ENCODE peak calls at places on chromosomes 16 and 17, in six cellular contexts. R, M, B, L, F and A are unnamed samples.

GRCh38 chr16:80804451-80805383 is at the start of gene CDYL2:
- DNase-seq in R (peak), B (no peak), L (no peak), F (peak), M (peak), A (no peak)

GRCh38 chr16:19242186-19242585 is 43.3 kb upstream of the CLEC19A start:
- DNase-seq in L (no peak), M (no peak), B (no peak), R (no peak), F (no peak), A (no peak)

GRCh38 chr17:7133424-7133823 is 18.8 kb upstream of the ASGR2 start:
- DNase-seq in R (peak), L (no peak), F (peak), M (peak), B (no peak), A (no peak)

GRCh38 chr16:7509919-7510705 is 177.5 kb downstream of the RBFOX1 start:
- DNase-seq in B (no peak), M (no peak), R (no peak), F (no peak), L (no peak), A (no peak)

GRCh38 chr16:66588981-66589713 is 9.9 kb downstream of the CMTM2 start:
- DNase-seq in M (peak), R (peak), F (peak), L (no peak), B (no peak), A (no peak)

GRCh38 chr16:89537549-89537925 is 22.9 kb upstream of the RPL13 start:
- DNase-seq in F (no peak), M (no peak), R (no peak), L (no peak), B (no peak), A (no peak)

GRCh38 chr16:78641463-78641862 is 542.0 kb downstream of the WWOX start:
- DNase-seq in M (no peak), R (peak), L (no peak), B (no peak), F (no peak), A (no peak)

GRCh38 chr16:27642753-27643152 is 92.8 kb downstream of the KATNIP start:
- DNase-seq in L (no peak), B (no peak), M (no peak), F (peak), R (peak), A (no peak)

GRCh38 chr16:67016143-67016542 is 12.8 kb upstream of the CBFB start:
- DNase-seq in L (no peak), M (peak), B (peak), R (no peak), F (no peak), A (no peak)

GRCh38 chr16:79966226-79966625 is 365.7 kb upstream of the MAF start:
- DNase-seq in F (no peak), M (no peak), B (no peak), R (no peak), L (no peak), A (no peak)

GRCh38 chr16:74892574-74893461 is 92.1 kb downstream of the WDR59 start:
- DNase-seq in R (no peak), F (no peak), B (no peak), M (no peak), L (no peak), A (no peak)

GRCh38 chr17:9928601-9929341 is 23.7 kb upstream of the RCVRN start:
- DNase-seq in F (no peak), L (peak), B (no peak), R (peak), M (no peak), A (no peak)

GRCh38 chr17:59842901-59843652 is 49.7 kb downstream of the TUBD1 start:
- DNase-seq in R (no peak), L (no peak), M (peak), F (peak), B (no peak), A (no peak)

GRCh38 chr16:23509763-23510153 is 536 bp downstream of the GGA2 start:
- DNase-seq in L (no peak), R (peak), F (peak), M (no peak), B (no peak), A (no peak)

GRCh38 chr16:56350491-56351405 is 74.6 kb downstream of the AMFR start:
- DNase-seq in F (no peak), R (no peak), B (peak), M (peak), L (no peak), A (no peak)

GRCh38 chr16:68901910-68902309 is 58.6 kb downstream of the TANGO6 start:
- DNase-seq in F (no peak), L (no peak), R (no peak), M (no peak), B (no peak), A (no peak)

GRCh38 chr17:4665027-4665426 is 23.5 kb upstream of the ALOX15 start:
- DNase-seq in M (no peak), F (no peak), R (no peak), L (no peak), B (no peak), A (no peak)

GRCh38 chr16:50338371-50339231 is 30.2 kb downstream of the BRD7 start:
- DNase-seq in R (no peak), L (no peak), F (peak), M (no peak), B (no peak), A (no peak)

GRCh38 chr16:89141884-89142267 is 29.7 kb upstream of the CDH15 start:
- DNase-seq in R (no peak), L (no peak), M (peak), F (no peak), B (no peak), A (no peak)

GRCh38 chr16:88415381-88416323 is 32.9 kb downstream of the ZNF469 start:
- DNase-seq in F (no peak), M (no peak), R (no peak), B (no peak), L (no peak), A (no peak)

GRCh38 chr17:3526971-3527370 is 30.6 kb downstream of the TRPV3 start:
- DNase-seq in B (peak), M (peak), L (no peak), R (no peak), F (no peak), A (no peak)

GRCh38 chr17:21129023-21129681 is 2.4 kb downstream of the DHRS7B start:
- DNase-seq in F (no peak), R (no peak), L (no peak), M (no peak), B (no peak), A (no peak)

GRCh38 chr16:68676113-68676860 is 31.2 kb downstream of the CDH3 start:
- DNase-seq in L (no peak), M (no peak), B (no peak), R (no peak), F (no peak), A (no peak)

GRCh38 chr17:28471127-28471453 is 2.4 kb upstream of the SLC13A2 start:
- DNase-seq in L (no peak), F (no peak), M (no peak), R (no peak), B (no peak), A (no peak)

GRCh38 chr17:64426584-64426983 is 22.3 kb upstream of the MILR1 start:
- DNase-seq in L (no peak), B (no peak), F (no peak), R (no peak), M (no peak), A (no peak)

GRCh38 chr17:1755252-1755992 is 6.4 kb upstream of the SERPINF1 start:
- DNase-seq in F (no peak), B (no peak), R (no peak), M (peak), L (no peak), A (no peak)

DNA sequence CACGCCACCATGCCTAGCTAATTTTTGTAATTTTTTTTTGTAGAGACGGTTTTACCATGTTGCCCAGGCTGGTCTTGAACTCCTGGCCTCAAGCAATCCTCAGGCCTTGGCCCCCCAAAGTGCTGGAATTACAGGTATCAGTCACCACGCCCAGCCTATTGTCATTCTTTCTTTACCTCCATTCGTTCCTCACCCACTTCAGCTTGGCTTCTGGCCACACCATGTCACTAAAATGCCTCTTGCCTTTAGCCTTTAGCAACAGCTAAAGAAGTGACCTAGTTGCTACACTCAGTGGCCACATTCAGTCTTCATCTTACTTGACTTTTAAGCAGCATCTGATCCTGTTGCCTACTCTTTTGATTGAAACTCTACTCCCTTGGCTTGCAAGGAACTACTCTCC is 3.6 kb upstream of the LRRC75A start:
- DNase-seq in L (no peak), R (no peak), F (no peak), B (no peak), M (no peak), A (no peak)
- H3K27ac ChIP-seq in L (no peak), R (no peak), F (no peak), B (no peak), M (no peak), A (no peak)

GRCh38 chr17:16351831-16352230 is 1.4 kb downstream of the CENPV start:
- DNase-seq in B (no peak), R (no peak), F (no peak), L (no peak), M (no peak), A (no peak)
- H3K4me3 ChIP-seq in B (peak), R (peak), F (peak), L (peak), M (peak), A (peak)

GRCh38 chr16:2985457-2985856 is 5.2 kb upstream of the PKMYT1 start:
- DNase-seq in B (no peak), M (no peak), L (no peak), R (no peak), F (no peak), A (no peak)

GRCh38 chr16:2987286-2987685 is 7.0 kb upstream of the PKMYT1 start:
- DNase-seq in L (no peak), F (no peak), R (no peak), B (no peak), M (no peak), A (no peak)

GRCh38 chr16:2986623-2987188 is 6.5 kb upstream of the PKMYT1 start:
- DNase-seq in M (no peak), R (no peak), L (no peak), F (no peak), B (no peak), A (no peak)

GRCh38 chr16:2987854-2988253 is 7.6 kb upstream of the PKMYT1 start:
- DNase-seq in B (no peak), L (no peak), M (no peak), F (no peak), R (no peak), A (no peak)

GRCh38 chr16:2985893-2986355 is 5.7 kb upstream of the PKMYT1 start:
- DNase-seq in F (no peak), L (no peak), M (no peak), R (no peak), B (peak), A (no peak)
- H3K27ac ChIP-seq in F (no peak), L (no peak), M (no peak), R (no peak), B (no peak), A (no peak)

GRCh38 chr17:77662796-77663195 is 295.7 kb upstream of the TNRC6C start:
- DNase-seq in R (no peak), F (no peak), M (peak), B (no peak), L (no peak), A (no peak)
- H3K4me3 ChIP-seq in R (no peak), F (no peak), M (no peak), B (no peak), L (no peak), A (no peak)

GRCh38 chr17:38996660-38997337 is 29.6 kb upstream of the FBXO47 start:
- DNase-seq in B (no peak), M (no peak), F (no peak), L (no peak), R (no peak), A (no peak)

GRCh38 chr17:39000021-39000601 is 32.9 kb upstream of the FBXO47 start:
- DNase-seq in F (no peak), M (no peak), R (no peak), B (no peak), L (no peak), A (no peak)

GRCh38 chr17:39002991-39003715 is 36.0 kb upstream of the FBXO47 start:
- DNase-seq in R (no peak), L (no peak), B (peak), M (peak), F (peak), A (no peak)

GRCh38 chr17:39001703-39002637 is 34.8 kb upstream of the FBXO47 start:
- DNase-seq in F (no peak), M (peak), B (peak), R (no peak), L (no peak), A (no peak)
- H3K27ac ChIP-seq in F (no peak), M (peak), B (peak), R (no peak), L (no peak), A (no peak)

DNA sequence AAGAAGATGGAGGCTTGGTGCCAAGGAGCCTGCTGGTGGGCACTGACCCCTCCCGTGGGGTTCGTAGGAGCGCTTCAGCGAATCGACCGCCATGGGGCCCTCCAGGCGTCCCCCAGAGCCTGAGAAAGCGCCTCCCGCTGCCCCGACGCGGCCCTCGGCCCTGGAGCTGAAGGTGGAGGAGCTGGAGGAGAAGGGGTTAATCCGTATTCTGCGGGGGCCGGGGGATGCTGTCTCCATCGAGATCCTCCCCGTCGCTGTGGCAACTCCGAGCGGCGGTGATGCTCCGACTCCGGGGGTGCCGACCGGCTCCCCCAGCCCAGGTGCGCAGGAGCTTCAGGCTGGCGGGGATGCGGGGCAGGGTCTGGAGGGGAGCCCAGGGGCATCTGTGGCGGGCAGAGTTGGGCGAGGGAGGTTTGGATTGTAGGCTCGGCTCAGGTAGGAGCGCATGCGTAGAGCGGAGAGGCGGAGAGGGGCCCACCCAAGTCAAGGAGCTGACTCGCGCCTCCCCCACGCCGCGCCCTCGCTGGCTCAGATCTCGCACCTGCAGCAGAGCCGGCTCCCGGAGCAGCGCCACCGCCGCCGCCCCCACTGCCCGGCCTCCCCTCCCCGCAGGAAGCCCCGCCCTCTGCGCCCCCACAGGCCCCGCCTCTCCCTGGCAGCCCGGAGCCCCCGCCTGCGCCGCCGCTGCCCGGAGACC is 19.8 kb downstream of the FMNL1 start:
- DNase-seq in B (no peak), L (no peak), R (peak), F (no peak), M (peak), A (no peak)
- H3K4me3 ChIP-seq in B (no peak), L (peak), R (peak), F (no peak), M (peak), A (no peak)

DNA sequence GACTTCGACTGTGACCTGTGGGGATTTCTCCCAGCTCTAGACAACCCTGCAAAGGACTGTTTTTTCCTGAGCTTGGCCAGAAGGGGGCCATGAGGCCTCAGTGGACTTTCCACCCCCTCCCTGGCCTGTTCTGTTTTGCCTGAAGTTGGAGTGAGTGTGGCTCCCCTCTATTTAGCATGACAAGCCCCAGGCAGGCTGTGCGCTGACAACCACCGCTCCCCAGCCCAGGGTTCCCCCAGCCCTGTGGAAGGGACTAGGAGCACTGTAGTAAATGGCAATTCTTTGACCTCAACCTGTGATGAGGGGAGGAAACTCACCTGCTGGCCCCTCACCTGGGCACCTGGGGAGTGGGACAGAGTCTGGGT is 19.3 kb downstream of the NGFR start:
- DNase-seq in B (peak), F (no peak), M (no peak), R (peak), L (no peak), A (no peak)
- H3K27ac ChIP-seq in B (peak), F (no peak), M (peak), R (no peak), L (no peak), A (peak)

DNA sequence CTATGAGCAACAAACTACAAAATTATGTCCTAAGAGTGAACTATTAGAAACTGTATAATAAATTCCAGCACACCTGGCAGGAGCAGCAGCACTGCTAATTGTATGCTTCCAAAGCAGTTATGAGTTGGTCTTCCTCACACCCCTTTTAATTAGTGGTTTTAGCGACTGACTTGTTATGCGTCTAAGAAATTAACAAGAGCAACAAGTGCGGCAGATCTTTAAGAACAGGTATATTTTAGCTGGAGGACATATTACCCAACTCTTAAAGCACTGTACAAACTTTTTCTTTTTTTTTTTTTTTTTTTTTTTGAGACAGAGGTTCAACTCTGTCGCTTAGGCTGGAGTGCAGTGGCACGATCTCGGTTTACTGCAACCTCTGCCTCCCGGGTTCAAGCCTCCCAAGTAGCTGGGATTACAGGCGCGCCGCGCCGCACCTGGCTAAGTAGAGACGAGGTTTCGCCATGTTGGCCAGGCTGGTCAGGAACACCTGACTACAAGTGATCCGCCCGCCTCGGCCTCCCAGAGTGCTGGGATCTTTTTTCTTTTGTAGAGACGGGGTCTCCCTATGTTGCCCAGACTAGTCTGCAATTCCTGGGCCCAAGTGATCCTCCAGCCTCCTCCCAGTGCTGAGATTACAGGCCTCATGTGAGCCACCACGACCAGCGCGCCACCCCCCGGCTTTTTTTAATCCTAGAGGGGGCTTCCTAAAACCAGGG is 1.6 kb upstream of the FBXL20 start:
- DNase-seq in F (no peak), R (no peak), B (no peak), L (no peak), M (no peak), A (no peak)
- H3K4me3 ChIP-seq in F (no peak), R (peak), B (peak), L (no peak), M (peak), A (peak)

GRCh38 chr16:57376313-57376818 is 4.1 kb downstream of the CX3CL1 start:
- DNase-seq in R (no peak), B (no peak), M (no peak), L (no peak), F (no peak), A (no peak)

GRCh38 chr16:57379579-57379978 is 7.3 kb downstream of the CX3CL1 start:
- DNase-seq in R (no peak), B (no peak), M (no peak), L (no peak), F (no peak), A (no peak)

GRCh38 chr16:57374067-57374534 is 1.8 kb downstream of the CX3CL1 start:
- DNase-seq in L (no peak), M (no peak), B (peak), R (no peak), F (no peak), A (no peak)

GRCh38 chr16:57380671-57381462 is 8.6 kb downstream of the CX3CL1 start:
- DNase-seq in L (no peak), R (no peak), F (peak), M (no peak), B (no peak), A (no peak)

GRCh38 chr16:57377080-57377841 is 5.0 kb downstream of the CX3CL1 start:
- DNase-seq in F (no peak), B (no peak), L (no peak), M (no peak), R (no peak), A (no peak)
- H3K27ac ChIP-seq in F (no peak), B (peak), L (no peak), M (no peak), R (no peak), A (no peak)

GRCh38 chr17:81403040-81403467 is 7.8 kb downstream of the BAHCC1 start:
- DNase-seq in B (no peak), F (no peak), L (no peak), R (peak), M (no peak), A (no peak)

GRCh38 chr17:81402530-81402941 is 7.3 kb downstream of the BAHCC1 start:
- DNase-seq in R (no peak), L (no peak), B (no peak), M (no peak), F (no peak), A (no peak)

GRCh38 chr17:81400939-81401726 is 5.9 kb downstream of the BAHCC1 start:
- DNase-seq in B (peak), F (no peak), R (no peak), L (no peak), M (no peak), A (no peak)

GRCh38 chr17:81400154-81400938 is 5.1 kb downstream of the BAHCC1 start:
- DNase-seq in M (peak), B (no peak), L (no peak), F (no peak), R (peak), A (no peak)

GRCh38 chr17:81401727-81402529 is 6.7 kb downstream of the BAHCC1 start:
- DNase-seq in L (no peak), M (no peak), B (peak), R (peak), F (no peak), A (no peak)
- H3K4me3 ChIP-seq in L (no peak), M (peak), B (peak), R (no peak), F (no peak), A (peak)